ENCODE peak calls at places on chromosomes 1 and 21, in five cellular contexts. W, R, T, K and J are unnamed samples.

GRCh38 chr1:109880961-109881894 is 29.4 kb upstream of the CSF1 start:
- DNase-seq in W (no peak), R (no peak), T (no peak), K (peak), J (peak)

GRCh38 chr1:33045246-33045645 is 8.6 kb upstream of the AK2 start:
- DNase-seq in W (no peak), R (no peak), T (peak), K (no peak), J (no peak)

GRCh38 chr1:98316286-98316685 is 345.2 kb upstream of the SNX7 start:
- DNase-seq in W (no peak), R (no peak), T (peak), K (peak), J (peak)

GRCh38 chr1:63640633-63641567 is 47.7 kb downstream of the PGM1 start:
- DNase-seq in W (no peak), R (no peak), T (no peak), K (no peak), J (no peak)

GRCh38 chr1:204104331-204105222 is 31.7 kb downstream of the SOX13 start:
- DNase-seq in W (no peak), R (peak), T (peak), K (peak), J (peak)

GRCh38 chr1:52920791-52921291 is 699 bp downstream of the ECHDC2 start:
- DNase-seq in W (no peak), R (no peak), T (peak), K (peak), J (peak)

GRCh38 chr1:19163261-19163660 is 46.8 kb downstream of the UBR4 start:
- DNase-seq in W (no peak), R (no peak), T (no peak), K (peak), J (peak)

GRCh38 chr21:41804381-41804780 is 37.5 kb upstream of the RIPK4 start:
- DNase-seq in W (no peak), R (no peak), T (no peak), K (no peak), J (no peak)

GRCh38 chr1:47210666-47211065 is 20.8 kb upstream of the PDZK1IP1 start:
- DNase-seq in W (no peak), R (no peak), T (no peak), K (no peak), J (no peak)

GRCh38 chr1:18989176-18989799 is 32.8 kb upstream of the IFFO2 start:
- DNase-seq in W (no peak), R (no peak), T (no peak), K (no peak), J (no peak)